ENCODE peak calls at places on chromosome 15, in eight cellular contexts. C is A549; S is stimulated activated CD4-positive, alpha-beta T cell treated with anti-CD3 and anti-CD28 coated beads, Interleukin-1b, Interleukin-23, amount 100 ng/mL, for 48 hours; Z is fibroblast of mammary gland; L is body of pancreas; J is AG20443; T is substantia nigra; N is cardiac muscle cell. E is an unnamed sample.

GRCh38 chr15:73051402-73051810 is 857 bp upstream of the NEO1 start:
- DNase-seq in C (no peak), S (no peak), Z (no peak), L (peak; percentile 87), J (no peak), T (peak; percentile 83), N (no peak), E (no peak)

GRCh38 chr15:29268706-29269484 is 727 bp downstream of the NSMCE3 start:
- DNase-seq in C (peak; percentile 53), S (peak; percentile 46), Z (peak; percentile 34), L (peak; percentile 32), J (peak; percentile 32), T (peak; percentile 36), N (peak; percentile 33), E (peak; percentile 27)

GRCh38 chr15:55196011-55196410 is 730 bp downstream of the RSL24D1 start:
- DNase-seq in C (no peak), S (no peak), Z (no peak), L (no peak), J (no peak), T (no peak), N (no peak), E (no peak)

GRCh38 chr15:50907866-50908208 is 646 bp upstream of the AP4E1 start:
- DNase-seq in C (peak; percentile 53), S (no peak), Z (peak; percentile 39), L (peak; percentile 58), J (peak; percentile 39), T (no peak), N (peak; percentile 49), E (peak; percentile 43)

GRCh38 chr15:30984542-30984941 is 6.9 kb downstream of the MTMR10 start:
- DNase-seq in C (no peak), S (no peak), Z (no peak), L (no peak), J (no peak), T (peak; percentile 27), N (no peak), E (no peak)

GRCh38 chr15:33179874-33180273 is 14.6 kb downstream of the FMN1 start:
- DNase-seq in C (no peak), S (no peak), Z (no peak), L (no peak), J (no peak), T (no peak), N (no peak), E (no peak)

GRCh38 chr15:66707310-66708160 is 5.5 kb downstream of the SMAD6 start:
- DNase-seq in C (peak; percentile 73), S (no peak), Z (peak; percentile 17), L (peak; percentile 71), J (peak; percentile 65), T (no peak), N (peak; percentile 61), E (no peak)

GRCh38 chr15:61720197-61720596 is 340.1 kb downstream of the VPS13C start:
- DNase-seq in C (no peak), S (no peak), Z (peak; percentile 41), L (no peak), J (no peak), T (no peak), N (no peak), E (no peak)

GRCh38 chr15:52369455-52369854 is 73.9 kb upstream of the MYO5C start:
- DNase-seq in C (no peak), S (no peak), Z (no peak), L (no peak), J (no peak), T (no peak), N (no peak), E (no peak)

GRCh38 chr15:60530168-60530567 is 51.2 kb upstream of the ICE2 start:
- DNase-seq in C (no peak), S (no peak), Z (no peak), L (no peak), J (no peak), T (no peak), N (no peak), E (no peak)

GRCh38 chr15:70741677-70742293 is 21.6 kb downstream of the UACA start:
- DNase-seq in C (peak; percentile 64), S (no peak), Z (peak; percentile 80), L (no peak), J (peak; percentile 34), T (no peak), N (peak; percentile 45), E (peak; percentile 74)

GRCh38 chr15:92277776-92278175 is 115.9 kb upstream of the ST8SIA2 start:
- DNase-seq in C (peak; percentile 48), S (no peak), Z (peak; percentile 0), L (peak; percentile 12), J (peak; percentile 22), T (peak; percentile 12), N (peak; percentile 0), E (peak; percentile 69)

GRCh38 chr15:57740048-57740447 is 33.5 kb downstream of the POLR2M start:
- DNase-seq in C (no peak), S (no peak), Z (no peak), L (no peak), J (no peak), T (no peak), N (no peak), E (no peak)

GRCh38 chr15:52546031-52546751 is 17.5 kb upstream of the MYO5A start:
- DNase-seq in C (peak; percentile 19), S (no peak), Z (no peak), L (no peak), J (no peak), T (no peak), N (no peak), E (no peak)

GRCh38 chr15:72338148-72338547 is 18.2 kb upstream of the CELF6 start:
- DNase-seq in C (no peak), S (no peak), Z (no peak), L (no peak), J (no peak), T (no peak), N (no peak), E (no peak)

GRCh38 chr15:36775209-36775608 is 195.8 kb downstream of the CDIN1 start:
- DNase-seq in C (no peak), S (no peak), Z (no peak), L (no peak), J (peak; percentile 12), T (no peak), N (no peak), E (no peak)

GRCh38 chr15:52784799-52785671 is 5.1 kb downstream of the ONECUT1 start:
- DNase-seq in C (no peak), S (no peak), Z (no peak), L (peak; percentile 94), J (no peak), T (no peak), N (no peak), E (no peak)

GRCh38 chr15:90839187-90840071 is 29.0 kb upstream of the FURIN start:
- DNase-seq in C (no peak), S (peak; percentile 35), Z (no peak), L (peak; percentile 39), J (no peak), T (no peak), N (peak; percentile 57), E (peak; percentile 63)

GRCh38 chr15:29822100-29822684 is at the start of gene TJP1:
- DNase-seq in C (peak; percentile 84), S (no peak), Z (peak; percentile 58), L (peak; percentile 90), J (peak; percentile 94), T (peak; percentile 84), N (peak; percentile 86), E (peak; percentile 75)

GRCh38 chr15:41933771-41934170 is 38.6 kb downstream of the EHD4 start:
- DNase-seq in C (peak; percentile 47), S (peak; percentile 24), Z (peak; percentile 36), L (peak; percentile 29), J (peak; percentile 60), T (no peak), N (no peak), E (peak; percentile 76)

GRCh38 chr15:36075333-36075732 is 504.1 kb upstream of the CDIN1 start:
- DNase-seq in C (no peak), S (no peak), Z (peak; percentile 42), L (no peak), J (peak; percentile 35), T (no peak), N (no peak), E (peak; percentile 18)